ENCODE peak calls at places on chromosomes 7 and 10, in six cellular contexts. S, G, Q, J, X and V are unnamed samples.

GRCh38 chr7:1987084-1987535 is 245.6 kb downstream of the MAD1L1 start:
- DNase-seq in S (no peak), G (no peak), Q (no peak), J (no peak), X (no peak), V (peak)

GRCh38 chr7:155352753-155353115 is 55.1 kb downstream of the INSIG1 start:
- DNase-seq in S (no peak), G (peak), Q (no peak), J (no peak), X (no peak), V (no peak)

GRCh38 chr7:91330378-91331295 is 66.4 kb downstream of the FZD1 start:
- DNase-seq in S (no peak), G (no peak), Q (peak), J (no peak), X (no peak), V (no peak)

GRCh38 chr7:82335927-82336326 is 107.7 kb downstream of the CACNA2D1 start:
- DNase-seq in S (no peak), G (no peak), Q (peak), J (no peak), X (no peak), V (no peak)

GRCh38 chr10:92742331-92743228 is 52.8 kb downstream of the HHEX start:
- DNase-seq in S (no peak), G (no peak), Q (no peak), J (no peak), X (no peak), V (no peak)

GRCh38 chr10:7559447-7559846 is 107.3 kb downstream of the ITIH5 start:
- DNase-seq in S (no peak), G (no peak), Q (no peak), J (no peak), X (no peak), V (no peak)

GRCh38 chr7:75938921-75939320 is 24.0 kb downstream of the POR start:
- DNase-seq in S (no peak), G (no peak), Q (no peak), J (no peak), X (no peak), V (no peak)

GRCh38 chr10:103661198-103661950 is 167.9 kb downstream of the NEURL1 start:
- DNase-seq in S (peak), G (peak), Q (peak), J (peak), X (peak), V (no peak)

GRCh38 chr10:130782467-130782866 is 529.1 kb downstream of the TCERG1L start:
- DNase-seq in S (no peak), G (no peak), Q (no peak), J (no peak), X (no peak), V (no peak)

GRCh38 chr7:69256634-69257081 is 341.6 kb upstream of the AUTS2 start:
- DNase-seq in S (no peak), G (peak), Q (peak), J (peak), X (no peak), V (no peak)

GRCh38 chr10:79358811-79359210 is 11.5 kb downstream of the PPIF start:
- DNase-seq in S (no peak), G (no peak), Q (no peak), J (no peak), X (no peak), V (no peak)

GRCh38 chr10:73998623-73999622 is 1.0 kb downstream of the VCL start:
- DNase-seq in S (peak), G (peak), Q (peak), J (peak), X (peak), V (peak)

DNA sequence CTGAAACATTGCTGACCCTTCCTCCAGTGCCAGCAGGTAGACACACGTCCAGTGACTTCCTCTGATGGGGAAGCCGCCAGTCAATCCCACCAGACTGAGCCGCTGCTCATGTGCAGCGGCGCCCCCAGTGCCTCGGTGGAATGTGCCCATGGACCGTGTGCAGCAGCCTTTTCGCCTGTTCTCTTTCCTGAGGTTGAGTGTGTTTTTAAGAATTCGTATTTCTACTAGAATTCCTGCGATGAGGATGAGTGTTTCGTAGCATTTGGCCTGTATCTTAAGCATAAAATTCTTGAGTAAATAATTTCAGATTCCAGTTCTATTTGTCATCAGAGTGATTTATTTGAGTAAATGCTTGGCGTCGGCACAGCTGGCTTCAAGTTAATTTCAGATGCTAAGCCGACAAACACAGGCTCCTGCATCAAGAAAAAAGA is 35.4 kb downstream of the BNIP3 start:
- DNase-seq in S (no peak), G (no peak), Q (peak), J (no peak), X (no peak), V (no peak)
- TF ChIP-seq CTCF in S (no peak), G (no peak), Q (no peak), J (no peak), X (no peak), V (peak)

GRCh38 chr10:101723176-101723575 is 28.2 kb upstream of the FBXW4 start:
- DNase-seq in S (no peak), G (no peak), Q (no peak), J (no peak), X (no peak), V (no peak)

GRCh38 chr10:101718681-101719275 is 23.8 kb upstream of the FBXW4 start:
- DNase-seq in S (no peak), G (no peak), Q (peak), J (no peak), X (no peak), V (no peak)

GRCh38 chr10:101716891-101717659 is 22.1 kb upstream of the FBXW4 start:
- DNase-seq in S (no peak), G (no peak), Q (no peak), J (no peak), X (no peak), V (no peak)

GRCh38 chr10:101721806-101722205 is 26.8 kb upstream of the FBXW4 start:
- DNase-seq in S (no peak), G (no peak), Q (no peak), J (no peak), X (no peak), V (no peak)

GRCh38 chr10:101720606-101721230 is 25.7 kb upstream of the FBXW4 start:
- DNase-seq in S (no peak), G (no peak), Q (no peak), J (no peak), X (no peak), V (no peak)
- TF ChIP-seq CTCF in S (no peak), G (no peak), Q (no peak), J (no peak), X (no peak), V (no peak)

GRCh38 chr7:149466364-149466763 is 5.5 kb upstream of the ZNF777 start:
- DNase-seq in S (no peak), G (no peak), Q (no peak), J (no peak), X (no peak), V (no peak)

GRCh38 chr7:149467321-149467859 is 6.5 kb upstream of the ZNF777 start:
- DNase-seq in S (no peak), G (no peak), Q (no peak), J (no peak), X (no peak), V (no peak)

GRCh38 chr7:149469806-149470205 is 8.9 kb upstream of the ZNF777 start:
- DNase-seq in S (no peak), G (no peak), Q (no peak), J (no peak), X (no peak), V (no peak)

GRCh38 chr7:149471289-149471953 is 10.6 kb upstream of the ZNF777 start:
- DNase-seq in S (no peak), G (no peak), Q (no peak), J (no peak), X (no peak), V (no peak)

DNA sequence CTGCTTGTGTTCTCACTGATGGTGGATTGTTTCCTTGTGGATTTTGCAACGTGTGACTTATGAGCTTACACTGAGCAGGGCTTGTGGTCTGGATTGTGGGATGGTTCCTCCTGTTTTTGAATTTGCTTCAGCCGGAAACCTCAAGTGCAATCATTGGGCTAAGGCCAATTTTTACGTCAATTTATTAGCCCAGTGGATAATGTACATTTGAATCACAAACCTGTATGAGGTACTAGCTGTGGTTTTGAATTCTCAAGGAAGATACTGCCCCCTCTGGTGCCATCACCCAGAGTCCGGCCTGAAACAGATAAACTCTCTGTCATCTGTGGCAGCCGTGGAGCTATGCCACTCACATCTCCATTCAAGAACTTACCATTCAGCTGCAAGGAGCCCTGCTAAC is 7.3 kb upstream of the ZNF777 start:
- DNase-seq in S (no peak), G (no peak), Q (peak), J (no peak), X (no peak), V (no peak)
- TF ChIP-seq CTCF in S (no peak), G (no peak), Q (no peak), J (no peak), X (no peak), V (no peak)

DNA sequence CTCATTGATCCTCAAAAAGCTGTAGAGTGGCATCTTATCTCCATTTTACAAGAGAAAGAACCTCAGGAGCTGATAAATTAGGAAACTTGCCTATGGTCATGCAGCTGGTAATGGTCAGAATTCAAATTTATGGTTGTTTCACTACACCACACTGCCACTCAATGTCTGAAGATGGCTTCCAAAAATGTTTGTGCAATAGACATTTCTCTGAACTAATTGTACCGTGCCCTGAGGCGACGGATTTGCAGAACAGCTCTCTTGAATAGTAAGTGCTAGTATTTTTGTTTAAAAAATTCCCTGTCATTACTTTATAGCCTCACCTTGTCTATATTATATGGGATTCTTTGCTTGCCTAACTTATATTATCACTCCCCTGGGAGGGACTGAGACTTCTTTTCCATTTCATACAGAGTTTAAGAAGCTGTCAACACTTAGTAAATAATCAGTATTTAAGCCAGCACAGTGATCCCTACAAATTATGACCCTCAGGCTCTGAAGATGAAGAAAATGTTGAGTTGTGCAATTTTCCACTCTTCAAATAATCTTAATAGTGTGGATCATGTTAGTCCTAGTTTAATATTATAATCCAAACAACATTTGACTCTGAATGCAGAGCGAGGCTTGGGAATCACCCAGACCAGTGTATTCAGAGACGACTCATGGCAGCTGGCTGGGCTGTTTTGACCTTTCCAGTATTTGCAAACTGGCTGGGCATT is 346.6 kb downstream of the PTEN start:
- DNase-seq in S (no peak), G (no peak), Q (no peak), J (no peak), X (no peak), V (no peak)
- TF ChIP-seq CTCF in S (no peak), G (no peak), Q (no peak), J (no peak), X (no peak), V (no peak)

DNA sequence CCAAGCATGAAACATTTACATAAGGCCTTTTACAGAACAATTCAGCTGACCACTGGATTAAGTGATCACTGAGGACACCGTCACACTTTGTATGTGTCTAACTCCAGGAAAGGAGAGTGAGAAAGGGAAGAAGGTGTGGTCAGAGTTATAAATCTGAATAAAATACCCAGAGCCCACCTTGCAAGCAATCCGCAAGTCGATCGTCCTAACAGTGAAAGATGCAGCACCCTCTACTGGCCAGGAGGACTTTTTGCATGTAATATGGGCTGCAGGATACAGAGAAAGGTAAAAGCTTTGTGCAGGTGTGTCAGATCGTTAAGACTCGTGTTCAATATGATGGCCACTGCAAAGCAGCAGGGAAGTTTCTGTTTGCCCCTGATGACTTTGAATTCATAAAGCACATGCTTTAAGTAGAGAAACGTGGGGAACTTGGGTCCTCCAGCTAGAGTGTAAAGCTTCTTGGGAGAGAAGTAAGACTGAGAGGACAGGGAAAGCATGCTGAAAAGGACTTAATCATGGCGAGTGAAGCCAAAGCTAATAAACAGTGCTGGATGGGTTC is 68.5 kb upstream of the BMPER start:
- DNase-seq in S (no peak), G (no peak), Q (peak), J (no peak), X (no peak), V (no peak)
- TF ChIP-seq CTCF in S (peak), G (no peak), Q (no peak), J (no peak), X (no peak), V (peak)

DNA sequence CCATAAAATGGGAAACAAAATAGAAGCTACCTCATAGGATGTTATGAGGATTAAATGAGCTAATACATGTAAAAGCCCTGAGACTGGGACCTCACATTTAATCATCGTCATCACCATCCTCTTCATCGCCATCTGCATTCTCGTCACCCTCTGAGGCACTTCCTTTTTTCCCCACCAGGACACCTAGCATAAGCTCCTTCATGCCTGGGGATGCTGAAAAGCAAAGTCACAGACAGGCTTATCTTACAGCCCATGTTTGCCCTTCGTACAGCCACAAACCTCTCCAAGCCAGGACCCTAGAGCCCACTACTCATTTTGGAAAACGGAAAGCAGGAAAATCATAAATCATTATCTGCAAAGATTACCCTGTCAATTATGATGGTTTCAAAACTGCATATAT is 249.6 kb downstream of the GPAM start:
- DNase-seq in S (no peak), G (no peak), Q (no peak), J (no peak), X (no peak), V (no peak)
- TF ChIP-seq CTCF in S (peak), G (no peak), Q (no peak), J (no peak), X (no peak), V (no peak)

DNA sequence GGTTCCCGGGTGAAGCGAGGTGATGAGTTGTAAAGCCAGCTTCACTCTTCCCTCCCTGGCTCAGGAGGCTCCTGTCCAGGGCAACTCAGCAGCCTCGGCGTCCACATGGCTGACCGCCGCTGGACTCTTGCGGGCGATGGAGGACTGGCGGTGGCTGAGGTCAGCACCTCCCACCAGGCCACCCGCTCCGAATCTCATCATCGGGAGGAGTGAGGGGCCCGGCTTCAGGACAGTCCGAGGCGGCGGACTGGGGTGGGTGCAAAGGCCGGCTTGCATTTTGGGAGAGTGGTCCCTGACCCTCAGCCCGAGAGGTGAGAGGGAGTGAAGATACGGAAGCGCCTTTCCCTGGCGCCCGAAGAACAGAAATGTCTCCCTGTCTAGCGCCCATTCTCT is 760 bp downstream of the DNAJB12 start:
- DNase-seq in S (no peak), G (peak), Q (peak), J (peak), X (no peak), V (peak)
- TF ChIP-seq CTCF in S (no peak), G (no peak), Q (no peak), J (no peak), X (no peak), V (no peak)

GRCh38 chr7:17181482-17181881 is 117.0 kb upstream of the AHR start:
- DNase-seq in S (no peak), G (no peak), Q (no peak), J (no peak), X (no peak), V (no peak)
- TF ChIP-seq CTCF in S (no peak), G (no peak), Q (no peak), J (no peak), X (no peak), V (no peak)

DNA sequence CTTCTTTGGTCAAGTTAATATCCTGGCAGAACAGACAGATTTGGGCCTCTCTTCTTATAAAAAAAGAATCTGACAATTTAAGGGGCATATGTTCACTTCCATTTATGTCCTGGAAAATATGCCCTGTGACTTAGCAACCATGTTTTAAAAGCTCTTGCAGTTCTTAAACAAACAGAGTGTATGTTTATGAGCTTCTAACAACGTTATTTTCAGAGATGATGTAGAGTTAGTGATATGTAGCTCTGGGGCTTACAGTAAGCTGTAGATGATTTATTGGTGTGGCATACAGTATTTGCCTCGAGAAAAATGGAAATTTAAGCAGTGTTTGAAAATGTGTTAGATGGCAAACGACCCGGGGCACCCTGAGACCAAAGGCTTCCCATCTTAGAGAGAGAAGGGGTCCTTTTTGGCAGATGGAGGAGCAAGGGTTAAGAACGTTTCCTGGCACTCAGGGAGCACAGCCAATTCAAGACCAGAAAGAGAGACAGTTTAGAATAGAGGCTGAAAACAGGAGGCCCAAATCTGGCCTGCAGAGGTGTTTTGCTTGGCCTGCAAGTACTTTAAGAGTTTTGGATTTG is 397.5 kb downstream of the KCNMA1 start:
- DNase-seq in S (no peak), G (no peak), Q (no peak), J (no peak), X (no peak), V (no peak)
- TF ChIP-seq CTCF in S (no peak), G (no peak), Q (no peak), J (no peak), X (no peak), V (no peak)

DNA sequence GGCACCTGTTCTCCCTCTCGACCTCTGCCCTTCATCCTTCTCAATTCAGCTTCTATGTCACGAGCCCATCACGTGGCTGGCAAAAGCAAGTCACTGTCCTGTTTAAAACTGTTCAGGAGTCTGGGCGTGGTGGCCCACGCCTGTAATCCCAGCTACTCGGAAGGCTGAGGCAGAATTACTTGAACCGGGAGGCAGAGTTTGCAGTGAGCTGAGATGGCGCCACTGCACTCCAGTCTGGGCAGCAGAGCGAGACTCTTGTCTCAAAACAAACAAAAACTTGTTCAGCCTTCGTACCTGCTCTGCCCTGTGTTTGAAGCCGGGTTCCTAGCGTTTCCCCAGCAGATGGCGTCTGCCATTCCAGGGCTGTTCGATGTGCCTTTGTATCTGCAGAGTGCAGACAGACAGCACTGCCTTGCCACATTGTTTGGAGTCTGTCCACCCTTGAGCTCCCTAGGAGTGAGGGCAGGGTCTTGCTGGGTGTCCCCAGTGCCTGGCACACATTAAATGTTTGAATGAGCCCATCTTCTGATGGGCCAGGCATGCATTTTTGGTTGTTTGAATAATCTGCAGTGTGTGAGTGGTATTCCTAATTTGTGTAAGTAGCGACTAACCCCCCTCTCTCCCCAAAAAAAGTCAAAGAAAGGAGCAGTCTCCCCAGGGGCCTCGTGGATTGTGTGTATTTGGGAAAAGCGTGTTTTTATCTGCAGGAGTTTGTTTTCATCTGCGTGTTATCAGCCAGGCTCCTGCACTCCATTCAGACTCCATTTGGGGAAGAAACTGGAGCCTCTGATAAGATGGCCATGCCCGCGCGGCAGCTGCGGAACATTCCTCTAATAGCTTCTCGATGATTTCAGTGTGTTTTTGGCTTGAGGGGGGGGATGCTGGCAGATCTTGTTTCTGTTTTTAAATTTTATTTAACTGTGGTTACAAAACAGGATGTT is 61.2 kb downstream of the DNAJB6 start:
- DNase-seq in S (peak), G (no peak), Q (peak), J (peak), X (peak), V (no peak)
- TF ChIP-seq CTCF in S (peak), G (no peak), Q (peak), J (no peak), X (no peak), V (peak)